ENCODE peak calls at places on chromosomes 6 and 20, in ten cellular contexts. Y is transverse colon; U is Caco-2; V is prostate gland; M is ovary; I is body of pancreas; P is left ventricle myocardium inferior; R is H9; B is CD4-positive, alpha-beta T cell; O is PC-9. W is an unnamed sample.
A peak's percentile ranks its signal among the peaks of the same experiment; 100 is the strongest.

GRCh38 chr6:84467296-84467695 is 239.9 kb upstream of the CEP162 start:
- DNase-seq in Y (no peak), U (no peak), V (no peak), M (no peak), I (no peak), P (no peak), R (no peak), B (no peak), O (peak; percentile 83), W (no peak)

GRCh38 chr6:42702200-42702599 is 20.2 kb downstream of the PRPH2 start:
- DNase-seq in Y (no peak), U (no peak), V (no peak), M (no peak), I (no peak), P (no peak), R (no peak), B (no peak), O (no peak), W (no peak)

GRCh38 chr6:72272958-72273357 is 348.9 kb upstream of the KCNQ5 start:
- DNase-seq in Y (no peak), U (no peak), V (no peak), M (no peak), I (no peak), P (no peak), R (no peak), B (no peak), O (no peak), W (no peak)

GRCh38 chr6:31471711-31472110 is 26.2 kb upstream of the MICB start:
- DNase-seq in Y (no peak), U (no peak), V (no peak), M (no peak), I (no peak), P (no peak), R (no peak), B (no peak), O (no peak), W (no peak)

GRCh38 chr6:11491596-11491995 is 46.0 kb upstream of the TMEM170B start:
- DNase-seq in Y (no peak), U (no peak), V (no peak), M (no peak), I (no peak), P (no peak), R (no peak), B (no peak), O (no peak), W (no peak)

GRCh38 chr20:64196831-64197418 is 32.7 kb downstream of the MYT1 start:
- DNase-seq in Y (no peak), U (no peak), V (no peak), M (no peak), I (no peak), P (no peak), R (no peak), B (no peak), O (no peak), W (no peak)

GRCh38 chr6:148727104-148727503 is 19.7 kb upstream of the UST start:
- DNase-seq in Y (no peak), U (no peak), V (no peak), M (no peak), I (no peak), P (no peak), R (no peak), B (no peak), O (no peak), W (no peak)

GRCh38 chr6:53862517-53863457 is 68.0 kb downstream of the LRRC1 start:
- DNase-seq in Y (no peak), U (no peak), V (no peak), M (peak; percentile 37), I (no peak), P (no peak), R (no peak), B (no peak), O (no peak), W (no peak)

DNA sequence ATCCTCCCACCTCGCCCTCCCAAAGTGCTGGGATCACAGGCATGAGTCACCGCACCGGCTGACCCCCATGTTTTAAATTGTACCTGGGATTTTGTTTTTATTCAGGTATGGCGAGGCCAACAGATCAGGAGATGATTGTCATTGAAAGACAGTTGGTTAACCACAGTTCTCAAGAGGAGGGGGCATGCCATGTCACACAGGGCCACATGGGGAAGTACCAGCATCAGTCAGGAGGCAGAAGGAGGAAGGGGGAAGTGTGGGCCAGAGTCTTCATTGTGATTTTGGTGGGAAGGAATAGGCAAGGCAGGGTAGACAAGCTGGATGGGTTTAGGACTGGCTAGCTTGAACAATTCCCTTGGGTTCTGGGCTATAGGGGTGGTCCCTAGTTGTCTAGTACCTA is 9.9 kb upstream of the MMP9 start:
- DNase-seq in Y (no peak), U (no peak), V (no peak), M (no peak), I (no peak), P (no peak), R (no peak), B (no peak), O (no peak), W (no peak)
- TF ChIP-seq CTCF in Y (no peak), U (no peak), V (no peak), M (no peak), I (no peak), P (no peak), R (no peak), B (no peak), O (no peak), W (no peak)

DNA sequence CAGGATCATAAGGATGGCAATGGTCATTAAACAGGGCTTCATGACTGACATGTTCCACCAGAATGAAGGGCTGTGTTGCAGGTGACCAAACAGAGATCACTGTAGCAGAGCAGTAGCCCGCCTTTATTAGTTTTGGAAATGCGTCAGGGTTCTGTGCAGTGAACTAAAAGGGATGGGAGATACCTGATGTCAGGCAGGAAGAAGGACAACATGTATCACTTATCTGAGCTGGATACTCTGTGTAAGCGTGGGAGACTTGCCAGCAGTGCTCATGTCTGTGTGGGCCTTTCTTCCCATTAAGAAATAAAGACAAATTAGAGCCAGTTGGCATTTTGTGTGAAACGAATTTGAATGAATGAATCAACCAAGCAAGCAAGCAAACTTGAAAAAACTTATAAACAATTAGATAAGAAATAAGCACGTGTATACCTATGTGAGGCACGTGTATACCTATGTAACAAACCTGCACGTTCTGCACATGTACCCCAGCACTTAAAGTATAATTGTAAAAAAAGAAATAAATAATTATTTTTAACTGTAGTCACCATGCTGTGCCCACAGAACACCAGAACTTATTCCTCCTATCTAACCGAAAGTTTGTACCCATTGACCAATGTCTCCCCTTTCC is at the start of gene DEFB116:
- DNase-seq in Y (no peak), U (no peak), V (no peak), M (no peak), I (no peak), P (no peak), R (no peak), B (no peak), O (no peak), W (no peak)
- H3K9me3 ChIP-seq in Y (no peaks in the 10 kb centered on the region), U (peaks cover 8% of the 10 kb centered on the region), V (no peaks in the 10 kb centered on the region), M (no peaks in the 10 kb centered on the region), I (no peaks in the 10 kb centered on the region), P (peaks cover 14% of the 10 kb centered on the region), R (peaks cover 80% of the 10 kb centered on the region), B (no peaks in the 10 kb centered on the region), O (no peaks in the 10 kb centered on the region), W (peaks cover 33% of the 10 kb centered on the region)

DNA sequence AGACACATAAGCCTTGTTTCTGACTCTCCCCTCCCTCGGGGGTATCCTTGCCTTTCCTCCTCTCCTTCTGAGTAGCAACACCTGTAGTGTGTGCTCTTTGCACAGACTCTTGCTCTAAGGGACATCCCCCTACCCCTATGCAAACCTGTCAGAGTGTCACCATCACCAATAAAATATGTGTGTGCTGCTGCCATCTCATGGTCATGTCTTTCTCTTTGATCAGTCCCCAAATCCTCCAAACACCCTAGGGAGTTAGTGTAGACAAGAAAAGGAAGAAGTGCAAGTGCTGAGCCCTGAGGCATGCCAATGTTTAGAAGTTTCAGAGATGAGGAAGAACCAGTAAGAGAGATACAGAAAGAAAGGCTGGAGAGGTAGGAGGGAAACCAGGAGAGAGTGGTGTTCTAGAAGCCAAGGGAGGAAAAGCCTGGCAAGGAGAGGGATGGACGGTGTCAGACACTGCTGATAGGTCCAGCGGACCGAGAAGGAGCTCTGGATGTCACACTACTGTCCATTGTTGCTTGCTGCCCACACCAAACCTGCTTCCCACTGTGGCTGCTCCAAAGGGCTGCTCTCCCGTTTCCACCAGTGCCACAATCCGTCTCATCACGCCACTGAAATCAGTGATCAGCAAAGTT is 16.4 kb downstream of the TRMT6 start:
- DNase-seq in Y (no peak), U (no peak), V (no peak), M (no peak), I (no peak), P (no peak), R (no peak), B (no peak), O (no peak), W (peak; percentile 27)
- TF ChIP-seq CTCF in Y (no peak), U (peak; percentile 31), V (no peak), M (no peak), I (peak; percentile 46), P (peak; percentile 55), R (peak; percentile 46), B (no peak), O (peak; percentile 55), W (no peak)

GRCh38 chr6:30005482-30005881 is 55.6 kb upstream of the POLR1H start:
- DNase-seq in Y (no peak), U (no peak), V (no peak), M (no peak), I (no peak), P (no peak), R (no peak), B (no peak), O (no peak), W (no peak)
- H3K9me3 ChIP-seq in Y (no peaks in the 10 kb centered on the region), U (no peaks in the 10 kb centered on the region), V (no peaks in the 10 kb centered on the region), M (no peaks in the 10 kb centered on the region), I (no peaks in the 10 kb centered on the region), P (no peaks in the 10 kb centered on the region), R (no peaks in the 10 kb centered on the region), B (no peaks in the 10 kb centered on the region), O (no peaks in the 10 kb centered on the region), W (no peaks in the 10 kb centered on the region)

DNA sequence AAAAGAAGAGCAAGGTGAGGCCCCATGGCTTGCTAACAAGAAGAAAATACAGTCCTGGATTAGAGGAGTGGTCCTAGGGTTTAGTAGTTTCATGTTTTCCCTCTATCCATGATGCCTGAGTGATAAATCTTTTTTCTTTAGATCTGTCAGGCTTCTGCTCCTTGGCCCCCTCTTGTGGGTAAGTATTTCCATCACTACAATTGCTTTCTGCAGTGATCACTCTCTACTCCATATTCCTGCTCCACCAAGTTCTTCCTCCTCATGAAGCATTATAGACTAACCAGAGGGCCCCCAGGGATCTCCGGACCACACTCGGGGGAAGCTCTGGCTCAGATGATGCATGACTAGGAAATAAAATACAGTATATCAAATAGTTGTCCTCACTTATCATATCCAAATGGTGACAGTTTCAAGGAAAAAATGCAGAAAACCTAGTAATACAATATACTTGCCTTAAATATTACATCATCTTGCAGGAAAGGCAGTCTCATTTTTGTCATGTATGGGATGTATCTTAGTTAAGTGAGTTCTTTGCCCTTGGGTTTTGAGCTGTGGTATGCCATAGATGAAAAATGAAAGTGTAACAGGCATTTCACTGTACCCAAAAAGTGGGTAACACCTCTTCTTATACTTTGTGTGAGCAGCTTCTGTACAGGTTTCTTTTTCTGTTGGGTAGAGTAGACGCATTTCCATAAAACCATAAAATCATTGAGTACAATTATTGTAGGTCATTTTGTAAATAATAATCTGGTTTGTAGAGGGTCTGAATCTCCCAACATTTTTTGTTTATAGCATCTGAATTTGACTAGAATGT is 200.9 kb upstream of the EYA4 start:
- DNase-seq in Y (no peak), U (no peak), V (no peak), M (no peak), I (no peak), P (no peak), R (no peak), B (no peak), O (no peak), W (no peak)
- TF ChIP-seq CTCF in Y (no peak), U (peak; percentile 27), V (no peak), M (no peak), I (peak; percentile 22), P (peak; percentile 48), R (peak; percentile 70), B (no peak), O (peak; percentile 71), W (no peak)

W was measured in mucosa of descending colon.